ENCODE peak calls at places on chromosomes 6 and 20, in four cellular contexts. X is left ventricle myocardium inferior, U is stomach, S is cardiac muscle cell. Q is an unnamed sample. For H3K9me3, the result is how much of the 10 kb centered on the place peaks cover.

GRCh38 chr6:10033223-10033829 is 381.5 kb downstream of the TFAP2A start:
- DNase-seq in X (no peak), U (no peak), S (peak), Q (no peak)

GRCh38 chr6:14922306-14922705 is 323.6 kb upstream of the JARID2 start:
- DNase-seq in U (no peak), S (no peak), X (no peak), Q (no peak)

GRCh38 chr20:11375368-11375767 is 542.3 kb upstream of the BTBD3 start:
- DNase-seq in X (no peak), S (no peak), U (no peak), Q (no peak)

GRCh38 chr6:20789162-20789561 is 254.9 kb downstream of the CDKAL1 start:
- DNase-seq in X (no peak), U (no peak), S (peak), Q (no peak)

GRCh38 chr20:12936020-12936419 is 72.8 kb upstream of the SPTLC3 start:
- DNase-seq in S (no peak), X (no peak), U (no peak), Q (no peak)

GRCh38 chr6:139308936-139309603 is 17.3 kb upstream of the TXLNB start:
- DNase-seq in U (peak), S (peak), X (no peak), Q (no peak)

GRCh38 chr20:58461899-58462298 is 53.3 kb downstream of the APCDD1L start:
- DNase-seq in S (no peak), U (no peak), X (no peak), Q (no peak)

GRCh38 chr6:2127484-2127911 is 117.9 kb downstream of the GMDS start:
- DNase-seq in X (peak), S (peak), U (no peak), Q (no peak)

GRCh38 chr6:47292944-47293343 is 16.8 kb downstream of the TNFRSF21 start:
- DNase-seq in U (no peak), S (peak), X (no peak), Q (no peak)

GRCh38 chr6:97626586-97627441 is 343.8 kb upstream of the MMS22L start:
- DNase-seq in U (no peak), X (no peak), S (no peak), Q (no peak)

GRCh38 chr6:135506270-135506997 is 8.9 kb upstream of the AHI1 start:
- DNase-seq in U (no peak), X (no peak), S (peak), Q (no peak)

GRCh38 chr20:50312002-50312681 is 121.5 kb downstream of the CEBPB start:
- DNase-seq in S (no peak), X (no peak), U (no peak), Q (no peak)

GRCh38 chr6:26234421-26235239 is 130.4 kb upstream of the BTN3A2 start:
- DNase-seq in S (peak), U (peak), X (no peak), Q (peak)

GRCh38 chr20:20454850-20455627 is 87.1 kb downstream of the INSM1 start:
- DNase-seq in S (no peak), U (no peak), X (no peak), Q (no peak)

GRCh38 chr6:27297484-27297856 is 14.6 kb downstream of the POM121L2 start:
- DNase-seq in X (no peak), U (no peak), S (no peak), Q (no peak)

GRCh38 chr6:27297857-27298730 is 14.0 kb downstream of the POM121L2 start:
- DNase-seq in S (peak), U (no peak), X (no peak), Q (no peak)

GRCh38 chr6:27294409-27294808 is 17.7 kb downstream of the POM121L2 start:
- DNase-seq in X (no peak), S (no peak), U (no peak), Q (no peak)

GRCh38 chr6:27295301-27296079 is 16.6 kb downstream of the POM121L2 start:
- DNase-seq in U (no peak), X (no peak), S (peak), Q (no peak)

GRCh38 chr6:27296106-27296783 is 15.8 kb downstream of the POM121L2 start:
- DNase-seq in X (no peak), S (peak), U (no peak), Q (no peak)
- H3K9me3 ChIP-seq in X (under half), S (under half), U (under half), Q (under half)

DNA sequence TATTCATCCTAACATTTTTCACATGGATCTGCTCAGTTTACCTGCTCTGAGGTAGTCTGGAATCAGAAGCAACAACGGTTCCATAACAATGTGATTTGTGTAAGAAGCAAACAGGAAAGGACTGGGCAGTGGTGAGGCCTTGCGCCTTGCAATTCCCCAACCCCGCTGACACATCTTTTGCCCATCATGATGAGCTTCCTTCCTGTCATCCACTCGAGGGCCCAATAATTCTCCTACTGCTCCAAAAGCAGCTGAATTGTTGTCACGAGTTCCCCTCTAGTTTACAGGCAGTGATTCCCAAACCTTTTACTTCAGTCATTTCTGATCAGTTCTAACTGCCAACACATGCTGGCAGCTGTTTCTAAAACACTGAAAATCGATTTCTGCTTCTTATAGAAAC is 22.9 kb downstream of the STX7 start:
- DNase-seq in S (peak), X (no peak), U (no peak), Q (no peak)
- H3K9me3 ChIP-seq in S (under half), X (under half), U (under half), Q (under half)

GRCh38 chr6:27287751-27288135 is 24.3 kb downstream of the POM121L2 start:
- DNase-seq in X (no peak), U (no peak), S (no peak), Q (no peak)

GRCh38 chr6:27290850-27291208 is 21.2 kb downstream of the POM121L2 start:
- DNase-seq in U (no peak), X (no peak), S (no peak), Q (no peak)

GRCh38 chr6:27286141-27286540 is 25.9 kb downstream of the POM121L2 start:
- DNase-seq in S (no peak), X (no peak), U (no peak), Q (no peak)

GRCh38 chr6:27290065-27290849 is 21.8 kb downstream of the POM121L2 start:
- DNase-seq in S (no peak), X (no peak), U (no peak), Q (no peak)

DNA sequence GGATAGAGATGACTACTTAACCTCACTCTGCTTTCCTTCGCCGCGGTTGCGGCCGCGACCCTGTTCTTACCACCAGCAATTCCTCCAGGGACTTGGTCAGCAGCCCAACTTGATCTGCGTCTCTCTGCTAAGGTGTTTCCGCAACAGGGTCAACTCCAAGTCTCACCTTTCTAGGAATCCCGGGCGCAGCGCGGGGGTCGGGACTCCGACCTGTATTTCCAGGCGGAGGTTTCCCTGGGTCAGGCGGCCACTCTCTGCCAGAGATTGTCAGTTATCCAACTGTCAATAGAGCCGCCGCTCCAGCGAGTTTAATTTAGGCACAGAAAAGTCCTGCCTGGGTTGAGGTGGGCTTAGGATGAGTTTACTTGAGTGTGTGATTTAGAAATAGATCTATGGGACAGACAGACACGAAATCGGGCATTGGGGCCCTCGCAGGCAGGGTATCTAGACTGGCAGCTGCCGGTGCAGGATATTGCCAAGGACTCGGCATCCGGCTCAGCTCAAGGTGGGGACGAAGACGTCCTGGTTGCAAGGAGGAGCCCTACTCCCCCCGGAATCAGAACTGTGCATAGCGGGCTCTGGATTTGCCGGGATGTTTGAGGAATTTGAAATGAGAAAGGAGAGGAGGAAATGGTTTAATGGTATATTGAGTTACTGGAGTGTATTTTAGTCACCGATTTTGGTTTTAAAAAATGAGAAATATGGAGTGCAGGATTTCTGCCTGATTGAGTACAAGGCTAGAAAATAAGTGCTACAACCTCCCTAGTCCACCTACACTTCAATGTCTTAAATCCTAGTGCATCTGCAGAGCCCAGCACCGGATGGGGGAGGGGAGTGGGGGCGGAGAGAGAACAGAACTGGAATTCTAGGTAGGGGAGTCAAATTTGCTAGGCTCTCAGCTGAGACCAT is 23.7 kb downstream of the POM121L2 start:
- DNase-seq in S (no peak), U (no peak), X (no peak), Q (no peak)
- H3K9me3 ChIP-seq in S (under half), U (under half), X (under half), Q (under half)

GRCh38 chr20:49283176-49283702 is 5.4 kb upstream of the ZNFX1 start:
- DNase-seq in U (no peak), X (no peak), S (no peak), Q (no peak)

GRCh38 chr20:49283703-49284625 is 6.1 kb upstream of the ZNFX1 start:
- DNase-seq in S (no peak), X (no peak), U (no peak), Q (no peak)

GRCh38 chr20:49285233-49285668 is 7.4 kb upstream of the ZNFX1 start:
- DNase-seq in X (no peak), U (no peak), S (no peak), Q (no peak)

GRCh38 chr20:49285813-49286494 is 8.1 kb upstream of the ZNFX1 start:
- DNase-seq in X (no peak), S (no peak), U (no peak), Q (no peak)

DNA sequence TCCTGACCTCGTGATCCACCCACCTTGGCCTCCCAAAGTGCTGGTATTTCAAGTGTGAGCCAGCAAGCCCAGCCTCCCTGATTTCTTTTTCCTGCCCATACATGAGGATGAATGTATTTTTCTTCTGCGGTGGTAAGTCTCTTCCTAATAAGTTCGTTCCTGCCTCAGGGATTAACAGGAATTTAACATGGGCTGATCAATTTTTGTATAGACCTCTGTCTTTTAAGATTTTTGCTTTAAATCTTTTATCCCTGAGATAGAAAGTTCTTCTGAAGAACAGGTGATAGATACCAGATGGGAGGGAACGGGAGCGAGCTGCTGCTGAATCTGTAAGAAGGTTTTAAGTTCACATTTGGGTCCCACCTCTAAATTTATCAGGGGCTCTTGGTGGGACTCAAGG is 7.0 kb upstream of the ZNFX1 start:
- DNase-seq in U (no peak), S (no peak), X (no peak), Q (no peak)
- H3K9me3 ChIP-seq in U (under half), S (under half), X (half or more), Q (half or more)

DNA sequence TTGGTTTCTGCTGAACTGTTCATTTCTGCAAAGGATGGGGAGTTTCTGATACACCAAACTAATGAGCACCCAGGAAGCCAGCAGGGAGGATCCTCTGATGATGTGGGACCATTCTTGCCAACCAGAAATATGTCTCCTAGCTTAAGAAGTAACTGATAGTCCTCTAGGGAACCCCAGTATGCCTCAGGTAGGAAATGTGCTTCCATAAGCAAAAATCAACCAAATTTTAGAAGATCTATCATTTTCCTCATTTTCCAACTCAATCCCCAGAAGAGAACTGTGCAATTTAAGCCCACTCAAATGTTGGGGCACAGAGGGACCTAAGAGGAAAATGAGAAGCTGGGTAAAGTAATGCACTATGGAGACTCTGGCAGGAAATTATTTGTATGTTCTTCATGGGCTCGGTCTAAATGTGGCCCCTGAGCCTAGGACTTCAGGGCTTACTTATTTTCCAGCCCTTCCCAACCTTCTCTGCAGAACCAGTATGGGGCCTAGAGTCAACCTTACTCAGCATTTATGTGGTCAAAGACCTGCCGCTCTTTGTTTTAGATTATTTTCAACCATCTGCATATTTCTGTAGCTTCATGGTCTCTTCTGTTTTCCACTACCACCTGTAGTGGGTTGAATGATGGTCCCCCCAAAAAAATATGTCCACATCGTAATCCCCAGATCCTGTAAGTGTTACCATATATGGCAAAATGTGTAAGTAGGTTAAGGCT is 359.8 kb upstream of the CDH4 start:
- DNase-seq in U (no peak), X (no peak), S (no peak), Q (no peak)
- H3K9me3 ChIP-seq in U (under half), X (under half), S (under half), Q (under half)

GRCh38 chr20:145877-146276 is 3.5 kb downstream of the DEFB126 start:
- DNase-seq in X (no peak), U (no peak), S (no peak), Q (no peak)
- H3K9me3 ChIP-seq in X (under half), U (under half), S (under half), Q (under half)

Q was measured in T-helper 17 cell.